ENCODE peak calls at places on chromosomes 5 and 9, in eight cellular contexts. V is GM23248; Q is WERI-Rb-1; W is CD4-positive, alpha-beta memory T cell; N is endothelial cell of umbilical vein; A is endodermal cell; H is adrenal gland; D is CD4-positive, CD25-positive, alpha-beta regulatory T cell. Y is an unnamed sample.

GRCh38 chr5:27494845-27495244 is 456.5 kb upstream of the CDH9 start:
- DNase-seq in V (no peak), Q (no peak), W (no peak), N (no peak), A (no peak), H (no peak), D (no peak), Y (no peak)

GRCh38 chr5:150438873-150439546 is 10.5 kb downstream of the RPS14 start:
- DNase-seq in V (peak; percentile 62), Q (peak; percentile 58), W (no peak), N (no peak), A (peak; percentile 89), H (no peak), D (no peak), Y (peak; percentile 57)

GRCh38 chr9:123614503-123615258 is 258.7 kb downstream of the CRB2 start:
- DNase-seq in V (no peak), Q (no peak), W (no peak), N (no peak), A (peak; percentile 53), H (no peak), D (no peak), Y (no peak)

GRCh38 chr5:429453-430188 is 13.4 kb upstream of the EXOC3 start:
- DNase-seq in V (peak; percentile 78), Q (peak; percentile 15), W (no peak), N (no peak), A (no peak), H (no peak), D (no peak), Y (no peak)

GRCh38 chr9:20264896-20265295 is 357.4 kb downstream of the MLLT3 start:
- DNase-seq in V (no peak), Q (no peak), W (no peak), N (no peak), A (no peak), H (no peak), D (no peak), Y (no peak)

GRCh38 chr5:37799865-37800421 is 39.9 kb downstream of the GDNF start:
- DNase-seq in V (no peak), Q (no peak), W (no peak), N (no peak), A (no peak), H (no peak), D (no peak), Y (no peak)

GRCh38 chr5:82513739-82514138 is 235.6 kb upstream of the RPS23 start:
- DNase-seq in V (no peak), Q (no peak), W (no peak), N (no peak), A (peak; percentile 66), H (no peak), D (no peak), Y (no peak)

GRCh38 chr9:17962747-17963146 is 383.9 kb downstream of the SH3GL2 start:
- DNase-seq in V (peak; percentile 2), Q (no peak), W (no peak), N (no peak), A (no peak), H (no peak), D (no peak), Y (no peak)

GRCh38 chr9:104287255-104287872 is 193.3 kb downstream of the SMC2 start:
- DNase-seq in V (no peak), Q (no peak), W (no peak), N (no peak), A (no peak), H (no peak), D (no peak), Y (no peak)

DNA sequence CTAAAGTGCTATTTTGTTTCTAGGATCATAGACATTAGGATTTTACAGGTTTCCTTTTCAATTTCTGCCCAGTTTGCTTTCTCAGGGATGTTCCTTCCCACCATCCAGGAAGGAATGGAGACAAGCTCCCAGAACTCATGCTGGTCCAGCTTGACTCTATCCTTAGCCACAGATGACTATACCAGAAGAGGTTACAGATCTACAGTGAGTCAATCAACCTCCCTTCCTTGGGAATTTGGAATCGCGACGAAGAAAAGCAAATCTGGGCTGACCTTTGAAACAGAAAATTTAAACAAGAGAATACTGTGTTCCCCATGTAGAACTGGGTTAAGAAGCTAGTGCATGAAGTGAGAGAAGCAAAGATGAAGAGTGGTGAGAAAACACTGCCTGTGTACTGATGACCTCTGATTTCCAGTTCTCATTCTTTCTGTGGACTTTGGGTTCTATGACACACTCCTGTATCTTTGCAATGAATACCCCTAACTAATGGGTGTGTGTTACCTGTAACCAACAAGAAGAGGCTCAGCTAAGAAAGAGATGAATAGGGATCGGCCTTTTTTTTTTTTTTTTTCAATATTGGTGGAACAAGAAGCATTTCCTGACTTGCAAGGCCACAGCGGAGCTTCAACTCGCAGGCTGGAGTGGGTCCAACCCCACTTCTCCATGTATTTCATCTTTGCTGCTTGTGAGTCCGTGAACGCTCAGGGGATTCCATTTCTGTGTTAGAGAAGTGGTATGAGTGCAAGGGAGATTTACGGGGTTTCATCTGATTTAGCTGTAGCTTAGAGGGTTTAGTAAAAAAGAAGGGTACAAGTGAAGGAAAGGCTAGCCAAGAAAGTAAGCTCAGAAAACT is 563.9 kb upstream of the CLINT1 start:
- DNase-seq in V (no peak), Q (no peak), W (no peak), N (no peak), A (no peak), H (peak; percentile 57), D (no peak), Y (no peak)
- H3K9me3 ChIP-seq in V (no peaks in the 10 kb centered on the region), Q (no peaks in the 10 kb centered on the region), W (no peaks in the 10 kb centered on the region), N (no peaks in the 10 kb centered on the region), A (no peaks in the 10 kb centered on the region), H (no peaks in the 10 kb centered on the region), D (no peaks in the 10 kb centered on the region), Y (no peaks in the 10 kb centered on the region)

DNA sequence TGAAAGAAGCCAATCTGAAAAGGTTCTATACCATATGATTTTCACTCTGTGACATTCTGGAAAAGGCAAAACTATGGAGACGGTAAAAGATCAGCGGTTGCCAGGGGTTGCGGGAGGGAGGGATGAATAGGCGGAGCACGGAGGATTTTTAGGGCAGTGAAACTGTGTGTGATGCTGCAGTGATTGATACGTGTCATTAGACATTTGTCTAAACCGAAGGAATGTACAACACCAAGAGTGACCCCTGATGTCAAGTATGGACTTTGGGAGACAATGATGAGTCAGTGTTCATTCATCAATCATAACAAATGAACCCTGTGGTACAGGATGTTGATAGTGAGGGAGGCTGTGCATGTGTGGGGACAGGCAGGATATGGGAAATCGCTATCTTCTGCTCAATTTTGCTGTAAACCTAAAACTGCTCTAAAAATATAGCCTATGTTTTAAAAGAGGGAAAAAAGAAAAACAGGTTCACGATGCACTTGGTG is 34.4 kb downstream of the ERGIC1 start:
- DNase-seq in V (peak; percentile 59), Q (no peak), W (no peak), N (peak; percentile 55), A (no peak), H (no peak), D (no peak), Y (peak; percentile 70)
- H3K4me3 ChIP-seq in V (peak overlapping the region; percentile 5), Q (no peak overlapping the region), W (no peak overlapping the region), N (no peak overlapping the region), A (no peak overlapping the region), H (no peak overlapping the region), D (no peak overlapping the region), Y (no peak overlapping the region)

GRCh38 chr5:179273074-179273435 is 72.2 kb downstream of the ADAMTS2 start:
- DNase-seq in V (no peak), Q (no peak), W (no peak), N (no peak), A (no peak), H (no peak), D (no peak), Y (no peak)

GRCh38 chr5:179271821-179272325 is 73.4 kb downstream of the ADAMTS2 start:
- DNase-seq in V (no peak), Q (no peak), W (no peak), N (no peak), A (peak; percentile 38), H (peak; percentile 7), D (no peak), Y (no peak)

GRCh38 chr5:179271301-179271650 is 74.0 kb downstream of the ADAMTS2 start:
- DNase-seq in V (no peak), Q (no peak), W (no peak), N (no peak), A (peak; percentile 30), H (peak; percentile 25), D (no peak), Y (no peak)

GRCh38 chr5:179273441-179274145 is 71.7 kb downstream of the ADAMTS2 start:
- DNase-seq in V (no peak), Q (no peak), W (no peak), N (no peak), A (no peak), H (no peak), D (no peak), Y (peak; percentile 5)

DNA sequence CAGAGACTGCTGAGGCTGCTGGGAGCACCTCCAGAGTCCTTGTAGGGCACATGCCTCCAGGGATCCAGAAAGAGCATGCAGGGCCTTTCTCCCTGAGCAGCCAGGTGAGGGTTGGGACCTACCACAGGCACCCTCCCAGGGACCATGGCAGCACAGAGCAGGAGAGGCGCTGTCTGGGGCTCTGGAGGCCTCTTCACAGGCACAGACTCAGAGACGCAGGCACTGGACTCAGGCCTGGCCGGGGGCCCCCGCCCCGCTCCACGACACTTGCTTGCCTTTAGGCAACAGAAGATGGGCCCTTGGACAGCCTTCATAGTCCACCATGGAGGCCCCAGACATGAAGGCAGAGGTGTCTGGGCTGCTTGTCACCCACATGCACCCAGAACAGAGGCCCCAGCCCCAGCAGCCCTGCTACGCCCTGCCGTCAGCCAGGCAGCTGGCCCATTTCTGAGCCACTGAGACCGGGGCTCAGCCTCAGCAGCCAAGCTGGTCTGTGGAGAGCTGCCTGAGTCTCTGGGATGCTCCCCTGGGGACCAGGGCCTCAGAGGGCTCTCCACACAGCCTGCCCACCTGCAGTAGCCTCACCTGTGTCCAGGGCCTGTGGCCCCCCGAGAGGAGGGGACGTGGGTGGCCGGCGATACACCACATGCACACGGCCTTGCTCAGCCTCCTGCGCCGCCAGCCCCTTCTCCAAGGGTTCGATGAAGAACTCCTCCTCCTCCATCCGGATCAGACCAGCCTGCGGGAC is 72.8 kb downstream of the ADAMTS2 start:
- DNase-seq in V (no peak), Q (no peak), W (no peak), N (no peak), A (peak; percentile 30), H (peak; percentile 11), D (no peak), Y (no peak)
- H3K9me3 ChIP-seq in V (no peaks in the 10 kb centered on the region), Q (no peaks in the 10 kb centered on the region), W (no peaks in the 10 kb centered on the region), N (no peaks in the 10 kb centered on the region), A (no peaks in the 10 kb centered on the region), H (no peaks in the 10 kb centered on the region), D (no peaks in the 10 kb centered on the region), Y (no peaks in the 10 kb centered on the region)

GRCh38 chr9:35842020-35842745 is 13.2 kb downstream of the TMEM8B start:
- DNase-seq in V (peak; percentile 50), Q (no peak), W (no peak), N (no peak), A (no peak), H (no peak), D (no peak), Y (no peak)

GRCh38 chr9:35844628-35845301 is 15.7 kb downstream of the TMEM8B start:
- DNase-seq in V (peak; percentile 97), Q (no peak), W (peak; percentile 70), N (peak; percentile 83), A (no peak), H (peak; percentile 54), D (no peak), Y (peak; percentile 86)

GRCh38 chr9:35842795-35843194 is 13.8 kb downstream of the TMEM8B start:
- DNase-seq in V (no peak), Q (no peak), W (no peak), N (no peak), A (no peak), H (no peak), D (no peak), Y (no peak)

GRCh38 chr9:35847786-35848185 is 18.8 kb downstream of the TMEM8B start:
- DNase-seq in V (no peak), Q (no peak), W (no peak), N (no peak), A (no peak), H (peak; percentile 4), D (no peak), Y (no peak)

GRCh38 chr9:35845824-35846771 is 17.1 kb downstream of the TMEM8B start:
- DNase-seq in V (no peak), Q (no peak), W (no peak), N (no peak), A (peak; percentile 84), H (peak; percentile 36), D (no peak), Y (no peak)
- H3K4me3 ChIP-seq in V (no peak overlapping the region), Q (no peak overlapping the region), W (no peak overlapping the region), N (no peak overlapping the region), A (no peak overlapping the region), H (no peak overlapping the region), D (no peak overlapping the region), Y (no peak overlapping the region)